ENCODE peak calls at places on chromosomes 16 and 17, in nine cellular contexts. W is upper lobe of right lung, V is IMR-90, H is AG04449, E is heart left ventricle, B is astrocyte of the cerebellum, C is GM06990, J is endothelial cell, M is fibroblast of pulmonary artery. R is an unnamed sample.
A peak's percentile ranks its signal among the peaks of the same experiment; 100 is the strongest.

GRCh38 chr16:2341456-2342447 is 1.2 kb upstream of the ABCA3 start:
- DNase-seq in H (no peak), B (no peak), M (no peak), E (no peak), V (no peak), C (no peak), W (peak; percentile 73), J (no peak), R (peak; percentile 29)

GRCh38 chr16:11356573-11357331 is 11.5 kb downstream of the RMI2 start:
- DNase-seq in J (peak; percentile 77), M (peak; percentile 65), W (peak; percentile 90), C (peak; percentile 56), B (no peak), H (no peak), V (peak; percentile 61), E (peak; percentile 63), R (peak; percentile 70)

GRCh38 chr17:80703109-80703508 is 158.5 kb downstream of the RPTOR start:
- DNase-seq in V (no peak), E (no peak), B (no peak), H (no peak), J (no peak), W (no peak), M (no peak), C (no peak), R (no peak)

GRCh38 chr17:63919311-63919723 is 678 bp upstream of the GH1 start:
- DNase-seq in M (peak; percentile 67), B (peak; percentile 13), E (peak; percentile 53), V (peak; percentile 51), J (peak; percentile 75), H (no peak), C (peak; percentile 48), W (no peak), R (peak; percentile 74)

GRCh38 chr16:80940069-80940856 is 66.4 kb downstream of the CMC2 start:
- DNase-seq in W (no peak), M (no peak), H (no peak), B (no peak), E (no peak), V (peak; percentile 15), C (no peak), J (no peak), R (no peak)

GRCh38 chr17:80376531-80376930 is 38.4 kb upstream of the ENDOV start:
- DNase-seq in H (no peak), V (no peak), C (no peak), W (no peak), J (no peak), E (no peak), M (no peak), B (no peak), R (no peak)

GRCh38 chr17:78357177-78357586 is 2.7 kb downstream of the SOCS3 start:
- DNase-seq in H (no peak), E (peak; percentile 65), C (no peak), B (no peak), M (peak; percentile 75), V (peak; percentile 80), J (no peak), W (peak; percentile 78), R (peak; percentile 23)

GRCh38 chr17:78734841-78735641 is 47.0 kb downstream of the CYTH1 start:
- DNase-seq in W (no peak), M (no peak), V (no peak), E (no peak), J (no peak), C (no peak), B (no peak), H (no peak), R (no peak)

GRCh38 chr17:39618252-39618913 is 8.4 kb upstream of the PPP1R1B start:
- DNase-seq in B (no peak), J (no peak), W (no peak), V (no peak), M (no peak), H (no peak), E (no peak), C (no peak), R (no peak)

GRCh38 chr17:55089955-55090573 is 121.5 kb downstream of the STXBP4 start:
- DNase-seq in J (no peak), H (no peak), E (no peak), V (peak; percentile 18), M (peak; percentile 33), W (no peak), B (peak; percentile 2), C (peak; percentile 58), R (no peak)

GRCh38 chr17:7281074-7281952 is at the start of gene SLC2A4:
- DNase-seq in J (peak; percentile 95), M (peak; percentile 95), B (peak; percentile 67), C (peak; percentile 89), V (peak; percentile 90), E (peak; percentile 93), W (peak; percentile 97), H (no peak), R (peak; percentile 99)

GRCh38 chr16:67364610-67365256 is 28.6 kb downstream of the TPPP3 start:
- DNase-seq in W (no peak), B (no peak), E (no peak), H (no peak), C (no peak), J (no peak), V (no peak), M (no peak), R (no peak)

GRCh38 chr17:81331527-81332043 is 36.5 kb upstream of the SLC38A10 start:
- DNase-seq in B (no peak), M (no peak), W (peak; percentile 66), H (no peak), C (no peak), V (no peak), E (no peak), J (no peak), R (no peak)

GRCh38 chr16:4116328-4117249 is at the start of gene ADCY9:
- DNase-seq in H (no peak), E (peak; percentile 87), B (no peak), V (peak; percentile 73), C (peak; percentile 74), W (peak; percentile 91), M (peak; percentile 75), J (peak; percentile 74), R (peak; percentile 90)

GRCh38 chr17:15456972-15457722 is 10.3 kb downstream of the CDRT4 start:
- DNase-seq in W (no peak), C (no peak), M (peak; percentile 72), V (peak; percentile 84), J (no peak), H (peak; percentile 52), B (peak; percentile 90), E (peak; percentile 47), R (no peak)

GRCh38 chr17:68296217-68297140 is 5.2 kb downstream of the ARSG start:
- DNase-seq in B (no peak), M (no peak), W (no peak), E (no peak), V (no peak), H (no peak), C (no peak), J (no peak), R (no peak)

GRCh38 chr16:23423496-23424049 is 29.4 kb downstream of the COG7 start:
- DNase-seq in C (no peak), V (peak; percentile 99), J (no peak), E (peak; percentile 77), M (peak; percentile 94), B (peak; percentile 98), H (peak; percentile 86), W (peak; percentile 65), R (no peak)

DNA sequence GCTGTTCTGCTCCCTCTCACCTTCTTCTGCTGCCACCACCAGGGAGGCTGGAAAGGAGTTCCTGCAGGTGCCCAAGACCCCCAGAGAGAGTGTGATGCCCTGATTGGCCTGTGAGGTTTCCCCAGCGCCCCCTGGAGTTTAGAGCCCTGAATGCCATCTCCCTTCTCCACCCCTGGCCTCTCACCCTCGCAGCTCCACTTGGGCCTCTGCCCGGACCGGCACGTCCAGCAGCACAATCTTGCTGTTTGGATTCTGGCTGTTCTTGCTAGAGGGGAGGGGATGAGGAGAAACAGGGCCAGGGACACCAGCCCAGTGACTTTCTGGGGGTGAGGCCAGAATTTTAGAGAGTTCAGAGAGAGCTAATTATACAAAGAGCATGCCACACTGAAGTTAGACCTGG is 12.5 kb upstream of the FAM171A2 start:
- DNase-seq in E (peak; percentile 58), W (no peak), J (peak; percentile 62), H (no peak), V (peak; percentile 10), B (no peak), C (no peak), M (peak; percentile 35), R (peak; percentile 47)
- TF ChIP-seq CTCF in E (no peak), W (peak; percentile 38), J (peak; percentile 55), H (peak; percentile 38), V (peak; percentile 41), B (peak; percentile 48), C (peak; percentile 66), M (peak; percentile 54), R (peak; percentile 43)

GRCh38 chr16:77951788-77952187 is 70.6 kb upstream of the CLEC3A start:
- DNase-seq in M (no peak), J (no peak), E (no peak), B (no peak), H (no peak), C (no peak), V (no peak), W (no peak), R (no peak)
- TF ChIP-seq CTCF in M (peak; percentile 18), J (peak; percentile 43), E (no peak), B (peak; percentile 51), H (no peak), C (peak; percentile 58), V (no peak), W (peak; percentile 37), R (peak; percentile 32)

DNA sequence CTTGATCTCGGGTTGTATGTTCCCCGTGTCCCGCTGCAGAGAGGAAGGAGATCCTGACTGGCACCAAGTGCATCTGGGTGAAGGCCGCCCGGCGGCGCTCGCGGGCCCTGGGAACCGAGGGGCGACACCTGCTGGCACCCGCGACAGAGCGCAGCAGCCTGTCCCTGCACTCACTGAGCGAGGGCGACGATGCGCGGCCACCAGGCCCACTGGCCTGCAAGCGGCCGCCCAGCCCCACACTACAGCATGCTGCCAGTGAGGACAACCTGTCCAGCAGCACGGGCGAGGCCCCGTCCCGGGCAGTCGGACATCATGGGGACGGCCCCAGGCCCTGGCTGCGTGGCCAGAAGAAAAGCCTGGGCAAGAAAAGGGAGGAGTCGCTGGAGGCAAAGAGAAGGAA is 7.5 kb downstream of the BTBD17 start:
- DNase-seq in W (peak; percentile 79), E (peak; percentile 46), J (peak; percentile 81), V (no peak), C (peak; percentile 68), M (no peak), B (no peak), H (no peak), R (peak; percentile 85)
- TF ChIP-seq CTCF in W (peak; percentile 48), E (peak; percentile 40), J (peak; percentile 66), V (peak; percentile 12), C (peak; percentile 88), M (peak; percentile 19), B (no peak), H (no peak), R (peak; percentile 88)

GRCh38 chr17:5361426-5361825 is 58.0 kb downstream of the NUP88 start:
- DNase-seq in M (no peak), B (no peak), J (no peak), V (no peak), W (no peak), E (no peak), C (no peak), H (no peak), R (no peak)
- TF ChIP-seq CTCF in M (no peak), B (no peak), J (no peak), V (no peak), W (no peak), E (no peak), C (no peak), H (no peak), R (no peak)

R was measured in nephron progenitor cell.